ENCODE peak calls at places on chromosomes 12 and 14, in seven cellular contexts. Y is IMR-90, E is A549, D is mesenchymal stem cell, Q is neuronal stem cell, G is HCT116, J is fibroblast of lung. L is an unnamed sample.

GRCh38 chr14:99889268-99889667 is 96.1 kb downstream of the EML1 start:
- DNase-seq in Y (no peak), E (no peak), D (no peak), Q (peak; percentile 80), G (no peak), J (no peak), L (no peak)

GRCh38 chr12:45615268-45615667 is 114.2 kb upstream of the ARID2 start:
- DNase-seq in Y (peak; percentile 81), E (peak; percentile 47), D (peak; percentile 79), Q (no peak), G (no peak), J (peak; percentile 77), L (peak; percentile 95)

GRCh38 chr14:77043177-77043983 is 14.9 kb upstream of the IRF2BPL start:
- DNase-seq in Y (peak; percentile 91), E (peak; percentile 49), D (peak; percentile 91), Q (no peak), G (no peak), J (peak; percentile 94), L (peak; percentile 93)

GRCh38 chr12:115402443-115403170 is 718.6 kb upstream of the TBX3 start:
- DNase-seq in Y (peak; percentile 56), E (no peak), D (no peak), Q (no peak), G (no peak), J (peak; percentile 39), L (no peak)

GRCh38 chr12:6827437-6827894 is 741 bp upstream of the P3H3 start:
- DNase-seq in Y (peak; percentile 79), E (peak; percentile 84), D (peak; percentile 91), Q (peak; percentile 83), G (peak; percentile 69), J (peak; percentile 78), L (peak; percentile 60)

GRCh38 chr14:54814076-54814475 is 88.5 kb downstream of the GCH1 start:
- DNase-seq in Y (no peak), E (peak; percentile 73), D (no peak), Q (no peak), G (no peak), J (no peak), L (peak; percentile 53)

GRCh38 chr12:27549801-27550652 is 26.0 kb downstream of the PPFIBP1 start:
- DNase-seq in Y (peak; percentile 97), E (peak; percentile 95), D (peak; percentile 97), Q (no peak), G (peak; percentile 94), J (peak; percentile 99), L (peak; percentile 99)

GRCh38 chr12:119459481-119459880 is 125.0 kb downstream of the CCDC60 start:
- DNase-seq in Y (no peak), E (no peak), D (no peak), Q (no peak), G (no peak), J (no peak), L (no peak)

GRCh38 chr14:105034314-105035039 is 13.6 kb upstream of the CDCA4 start:
- DNase-seq in Y (no peak), E (no peak), D (no peak), Q (no peak), G (no peak), J (no peak), L (no peak)

GRCh38 chr12:46209914-46210834 is 58.7 kb downstream of the SLC38A1 start:
- DNase-seq in Y (no peak), E (no peak), D (no peak), Q (no peak), G (no peak), J (peak; percentile 49), L (peak; percentile 91)

GRCh38 chr12:95789126-95790024 is 1.2 kb downstream of the NTN4 start:
- DNase-seq in Y (peak; percentile 13), E (peak; percentile 72), D (peak; percentile 15), Q (peak; percentile 27), G (no peak), J (no peak), L (peak; percentile 38)

GRCh38 chr12:57781241-57781640 is 1.3 kb upstream of the TSFM start:
- DNase-seq in Y (no peak), E (no peak), D (no peak), Q (no peak), G (no peak), J (no peak), L (no peak)
- H3K4me1 ChIP-seq in Y (peaks cover 2% of the 10 kb centered on the region), E (peaks cover 8% of the 10 kb centered on the region), D (no peaks in the 10 kb centered on the region), Q (peaks cover 6% of the 10 kb centered on the region), G (peaks cover 6% of the 10 kb centered on the region), J (no peaks in the 10 kb centered on the region), L (peaks cover 6% of the 10 kb centered on the region)

GRCh38 chr14:85530626-85531025 is 682 bp downstream of the FLRT2 start:
- DNase-seq in Y (no peak), E (no peak), D (no peak), Q (peak; percentile 6), G (no peak), J (no peak), L (no peak)

GRCh38 chr14:85528080-85528881 is 1.7 kb upstream of the FLRT2 start:
- DNase-seq in Y (peak; percentile 90), E (peak; percentile 93), D (peak; percentile 89), Q (peak; percentile 51), G (no peak), J (peak; percentile 89), L (peak; percentile 50)

GRCh38 chr14:85531141-85531593 is 1.2 kb downstream of the FLRT2 start:
- DNase-seq in Y (peak; percentile 58), E (peak; percentile 79), D (peak; percentile 91), Q (peak; percentile 42), G (no peak), J (peak; percentile 70), L (no peak)

GRCh38 chr14:85528882-85529585 is 910 bp upstream of the FLRT2 start:
- DNase-seq in Y (peak; percentile 72), E (peak; percentile 59), D (peak; percentile 86), Q (peak; percentile 35), G (no peak), J (peak; percentile 84), L (peak; percentile 29)

DNA sequence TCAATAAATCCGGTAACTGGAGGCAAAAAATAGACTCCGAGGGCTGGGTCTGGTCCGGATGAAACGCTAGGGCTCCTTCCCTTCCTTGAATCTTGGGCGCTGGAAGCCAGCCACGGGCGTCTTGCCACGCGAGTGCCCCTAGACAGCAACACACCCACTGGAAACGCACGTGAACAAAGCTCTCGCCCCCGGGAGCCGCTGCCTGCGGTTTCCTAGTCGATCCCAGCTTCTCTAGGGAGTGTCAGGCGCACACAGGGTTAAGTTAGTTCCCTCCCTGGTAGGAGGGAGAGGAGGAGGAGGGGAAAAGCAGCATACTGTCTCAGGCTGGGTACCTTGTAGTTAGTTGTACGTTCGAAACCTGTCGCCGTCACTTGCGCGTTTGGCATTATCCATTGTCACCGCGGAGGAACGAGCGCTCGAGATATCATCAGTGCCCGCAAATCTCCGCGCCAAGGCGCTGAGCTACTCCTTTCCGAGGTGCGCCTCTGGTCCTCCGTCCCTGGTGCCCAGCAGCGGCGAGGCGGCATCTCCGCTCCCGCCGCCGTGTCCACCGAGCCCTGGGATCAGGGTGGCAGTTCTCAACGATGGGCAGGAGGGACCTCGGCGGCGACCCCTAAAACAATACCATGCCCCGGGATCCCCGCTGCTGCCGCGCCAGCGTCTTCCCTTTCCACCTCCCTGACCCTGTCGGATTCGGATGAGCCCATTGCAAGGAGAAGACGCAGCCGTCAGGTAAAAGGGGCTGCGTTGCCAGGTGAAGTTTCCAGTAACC is at the start of gene FLRT2:
- DNase-seq in Y (peak; percentile 44), E (peak; percentile 64), D (peak; percentile 72), Q (peak; percentile 23), G (no peak), J (peak; percentile 55), L (no peak)
- H3K4me2 ChIP-seq in Y (peak within 1 kb of the TSS; percentile 94), E (peak within 1 kb of the TSS; percentile 85), D (peak within 1 kb of the TSS; percentile 96), Q (peak within 1 kb of the TSS; percentile 93), G (no peak within 1 kb of the TSS), J (peak within 1 kb of the TSS; percentile 98), L (peak within 1 kb of the TSS; percentile 78)

GRCh38 chr14:96511667-96512066 is 9.5 kb downstream of the PAPOLA start:
- DNase-seq in Y (no peak), E (no peak), D (no peak), Q (no peak), G (no peak), J (no peak), L (no peak)

GRCh38 chr14:96514694-96515093 is 12.5 kb downstream of the PAPOLA start:
- DNase-seq in Y (no peak), E (no peak), D (no peak), Q (no peak), G (no peak), J (no peak), L (no peak)

GRCh38 chr14:96511146-96511545 is 9.0 kb downstream of the PAPOLA start:
- DNase-seq in Y (no peak), E (no peak), D (no peak), Q (no peak), G (no peak), J (no peak), L (no peak)

GRCh38 chr14:96512122-96512521 is 9.9 kb downstream of the PAPOLA start:
- DNase-seq in Y (no peak), E (no peak), D (no peak), Q (no peak), G (no peak), J (no peak), L (no peak)

DNA sequence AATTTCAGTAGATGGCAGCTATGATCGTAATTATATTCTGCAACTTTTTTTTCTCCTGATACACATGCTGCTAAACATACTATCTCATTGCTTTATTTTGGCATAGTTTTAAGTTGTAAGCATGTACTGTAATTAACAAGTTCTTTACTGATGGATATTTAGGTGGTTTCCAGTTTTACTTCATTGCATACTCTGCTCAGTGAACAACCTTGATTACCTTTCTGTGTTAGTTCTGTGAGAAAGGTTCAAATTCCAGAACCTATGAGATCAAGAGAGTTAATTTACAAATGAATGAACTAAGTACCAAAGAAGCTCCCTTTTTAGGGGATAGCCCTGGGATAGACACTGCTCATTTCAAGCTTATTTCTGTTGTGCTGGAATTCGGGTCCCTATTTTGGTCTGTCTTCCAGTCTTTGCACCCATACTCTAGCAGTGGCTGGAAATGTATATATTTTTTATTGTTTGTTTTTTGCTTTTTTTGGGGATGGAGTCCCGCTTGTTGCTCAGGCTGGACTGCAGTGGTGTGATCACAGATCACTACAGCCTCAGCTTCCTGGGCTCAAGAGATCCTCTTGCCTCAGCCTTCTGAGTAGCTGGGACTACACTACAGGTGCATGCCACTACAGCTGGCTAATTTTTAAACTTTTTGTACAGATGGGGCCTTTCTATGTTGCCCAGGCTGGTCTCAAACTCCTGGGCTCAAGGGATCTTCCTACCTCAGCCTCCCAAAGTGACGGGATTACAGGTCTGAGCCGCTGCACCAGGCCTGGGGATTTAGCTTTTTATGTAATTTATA is 10.6 kb downstream of the PAPOLA start:
- DNase-seq in Y (no peak), E (no peak), D (no peak), Q (no peak), G (no peak), J (no peak), L (no peak)
- H3K4me1 ChIP-seq in Y (peaks cover 8% of the 10 kb centered on the region), E (peaks cover 79% of the 10 kb centered on the region), D (peaks cover 5% of the 10 kb centered on the region), Q (no peaks in the 10 kb centered on the region), G (peaks cover 6% of the 10 kb centered on the region), J (no peaks in the 10 kb centered on the region), L (peaks cover 4% of the 10 kb centered on the region)

GRCh38 chr12:59600174-59600573 is 4.3 kb downstream of the SLC16A7 start:
- DNase-seq in Y (peak; percentile 8), E (no peak), D (peak; percentile 56), Q (no peak), G (no peak), J (no peak), L (no peak)
- H3K4me2 ChIP-seq in Y (no peak overlapping the region), E (no peak overlapping the region), D (no peak overlapping the region), Q (no peak overlapping the region), G (no peak overlapping the region), J (no peak overlapping the region), L (no peak overlapping the region)

GRCh38 chr14:64724578-64724930 is 20.3 kb downstream of the PLEKHG3 start:
- DNase-seq in Y (no peak), E (no peak), D (no peak), Q (no peak), G (no peak), J (no peak), L (no peak)
- H3K4me1 ChIP-seq in Y (peaks cover 13% of the 10 kb centered on the region), E (peaks cover 80% of the 10 kb centered on the region), D (peaks cover 70% of the 10 kb centered on the region), Q (peaks cover 5% of the 10 kb centered on the region), G (peaks cover 69% of the 10 kb centered on the region), J (peaks cover 27% of the 10 kb centered on the region), L (peaks cover 64% of the 10 kb centered on the region)

L was measured in PC-3.